ENCODE peak calls at places on chromosome 22, in six cellular contexts. J, Q, Z, U, V and S are unnamed samples.

GRCh38 chr22:33922268-33922667 is 2.0 kb upstream of the LARGE1 start:
- DNase-seq in U (peak; percentile 9), Z (no peak), V (no peak), Q (no peak), J (no peak), S (no peak)

GRCh38 chr22:20948989-20949388 is 18.1 kb upstream of the AIFM3 start:
- DNase-seq in Q (no peak), U (no peak), J (no peak), Z (no peak), V (no peak), S (no peak)

GRCh38 chr22:48581821-48582469 is 1245.7 kb downstream of the BRD1 start:
- DNase-seq in Q (no peak), Z (no peak), V (no peak), U (no peak), J (no peak), S (no peak)

GRCh38 chr22:45308624-45309421 is 911 bp upstream of the FAM118A start:
- DNase-seq in U (no peak), V (no peak), Q (no peak), Z (no peak), J (no peak), S (peak; percentile 56)

GRCh38 chr22:42160251-42160650 is 29.6 kb upstream of the CYP2D6 start:
- DNase-seq in J (no peak), V (no peak), U (no peak), Q (no peak), Z (no peak), S (no peak)

GRCh38 chr22:23383491-23384450 is 196.3 kb downstream of the IGLL1 start:
- DNase-seq in V (no peak), Z (no peak), J (no peak), Q (no peak), U (no peak), S (peak; percentile 25)

GRCh38 chr22:48751539-48752437 is 1075.9 kb downstream of the BRD1 start:
- DNase-seq in Z (no peak), U (no peak), V (no peak), J (no peak), Q (no peak), S (no peak)

GRCh38 chr22:49334976-49335375 is 492.7 kb downstream of the BRD1 start:
- DNase-seq in Z (no peak), Q (no peak), J (no peak), V (no peak), U (no peak), S (no peak)

GRCh38 chr22:43128928-43129424 is 14.2 kb downstream of the MCAT start:
- DNase-seq in V (no peak), Q (no peak), J (no peak), Z (peak; percentile 66), U (no peak), S (peak; percentile 66)

GRCh38 chr22:47136671-47137070 is 374.2 kb downstream of the TBC1D22A start:
- DNase-seq in V (no peak), Q (no peak), Z (no peak), U (no peak), J (no peak), S (no peak)

GRCh38 chr22:18144105-18144504 is 5.9 kb upstream of the USP18 start:
- DNase-seq in J (no peak), Q (no peak), U (no peak), Z (no peak), V (no peak), S (no peak)

GRCh38 chr22:42171417-42171816 is 40.8 kb upstream of the CYP2D6 start:
- DNase-seq in V (no peak), J (no peak), U (no peak), Q (no peak), Z (no peak), S (no peak)

GRCh38 chr22:26767351-26767970 is 110.1 kb downstream of the MIAT start:
- DNase-seq in Q (no peak), U (no peak), J (no peak), Z (no peak), V (no peak), S (no peak)

GRCh38 chr22:27885977-27886842 is 32.8 kb downstream of the PITPNB start:
- DNase-seq in J (peak; percentile 85), Q (peak; percentile 44), V (no peak), U (peak; percentile 35), Z (peak; percentile 33), S (peak; percentile 49)

GRCh38 chr22:20083891-20084546 is 4.0 kb downstream of the DGCR8 start:
- DNase-seq in V (no peak), Z (no peak), Q (no peak), J (no peak), U (no peak), S (no peak)

GRCh38 chr22:48894064-48894671 is 933.5 kb downstream of the BRD1 start:
- DNase-seq in Q (peak; percentile 5), Z (peak; percentile 37), J (no peak), V (no peak), U (no peak), S (peak; percentile 69)

GRCh38 chr22:39628563-39629080 is 58.1 kb downstream of the CACNA1I start:
- DNase-seq in U (no peak), V (no peak), J (no peak), Q (no peak), Z (no peak), S (no peak)

GRCh38 chr22:48750826-48751440 is 1076.7 kb downstream of the BRD1 start:
- DNase-seq in Z (no peak), V (no peak), Q (no peak), U (no peak), J (no peak), S (no peak)

GRCh38 chr22:50341977-50342650 is 1.0 kb upstream of the PPP6R2 start:
- DNase-seq in V (no peak), U (peak; percentile 83), Q (peak; percentile 35), Z (peak; percentile 58), J (peak; percentile 81), S (peak; percentile 87)

GRCh38 chr22:49957826-49958461 is 2.6 kb upstream of the PIM3 start:
- DNase-seq in Z (peak; percentile 30), J (no peak), U (no peak), V (no peak), Q (no peak), S (no peak)

GRCh38 chr22:20011123-20011992 is 5.3 kb downstream of the ARVCF start:
- DNase-seq in Q (no peak), J (no peak), Z (no peak), V (no peak), U (no peak), S (no peak)

GRCh38 chr22:27798526-27799333 is 2.8 kb downstream of the MN1 start:
- DNase-seq in U (no peak), Z (no peak), V (no peak), J (no peak), Q (no peak), S (no peak)

GRCh38 chr22:39230261-39231196 is 14.3 kb downstream of the PDGFB start:
- DNase-seq in U (peak; percentile 90), V (no peak), Q (no peak), Z (no peak), J (no peak), S (no peak)

GRCh38 chr22:32574957-32575893 is 100.6 kb downstream of the FBXO7 start:
- DNase-seq in V (no peak), Q (no peak), J (no peak), U (no peak), Z (no peak), S (no peak)

DNA sequence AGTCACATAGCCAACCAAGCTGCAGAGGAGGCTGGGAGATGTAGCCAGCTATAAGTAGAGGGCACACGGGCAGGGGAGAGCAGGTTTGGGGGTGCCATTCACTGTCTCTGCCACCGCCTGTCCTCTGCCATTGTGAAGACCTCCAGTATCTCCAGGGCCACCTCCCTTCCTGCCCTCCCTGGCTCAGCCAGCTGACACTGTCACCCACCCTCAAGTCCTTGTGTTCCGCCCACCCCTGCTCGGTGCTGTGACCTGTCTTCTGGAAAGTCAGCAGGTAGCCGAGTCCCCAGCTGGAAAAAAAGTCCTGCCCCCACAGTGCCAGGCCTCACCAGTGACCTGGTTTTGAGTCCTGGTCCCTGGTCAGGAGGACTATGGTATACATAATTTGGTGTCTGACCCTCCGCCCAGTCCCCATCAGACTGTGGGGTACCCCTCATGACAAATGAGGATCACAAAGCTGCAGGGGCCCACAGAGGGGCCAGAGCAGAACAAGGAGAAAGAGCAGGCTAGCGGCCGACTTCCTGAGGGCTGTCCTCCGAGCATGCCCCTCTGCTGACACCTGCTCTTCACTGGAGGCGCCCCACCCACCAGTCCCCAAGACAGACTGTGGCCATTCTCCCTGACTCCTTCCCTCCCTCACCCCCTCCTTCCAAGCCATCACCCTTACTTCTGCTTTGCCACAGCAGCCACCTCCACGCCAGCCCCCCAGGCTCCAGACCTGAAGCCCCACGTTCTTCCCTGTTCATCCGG is 7.1 kb upstream of the IL2RB start:
- DNase-seq in Q (no peak), J (no peak), Z (no peak), V (no peak), U (no peak), S (no peak)
- TF ChIP-seq CTCF in Q (no peak), J (no peak), Z (no peak), V (no peak), U (no peak), S (no peak)

GRCh38 chr22:31039393-31039792 is 41.7 kb upstream of the SMTN start:
- DNase-seq in J (no peak), Q (no peak), V (no peak), Z (no peak), U (peak; percentile 41), S (no peak)

GRCh38 chr22:31038686-31039085 is 42.4 kb upstream of the SMTN start:
- DNase-seq in Q (no peak), Z (no peak), J (no peak), U (no peak), V (no peak), S (no peak)

GRCh38 chr22:31040542-31041398 is 40.3 kb upstream of the SMTN start:
- DNase-seq in Z (no peak), V (no peak), J (no peak), U (no peak), Q (no peak), S (no peak)

GRCh38 chr22:31036671-31037550 is 44.2 kb upstream of the SMTN start:
- DNase-seq in V (no peak), U (no peak), Q (no peak), Z (no peak), J (no peak), S (peak; percentile 41)
- TF ChIP-seq MYC in V (no peak), U (no peak), Q (no peak), Z (no peak), J (no peak), S (no peak)

GRCh38 chr22:38067771-38068360 is 10.7 kb downstream of the PICK1 start:
- DNase-seq in Q (no peak), J (no peak), V (no peak), Z (no peak), U (no peak), S (peak; percentile 31)
- TF ChIP-seq CTCF in Q (no peak), J (no peak), V (no peak), Z (no peak), U (no peak), S (no peak)

GRCh38 chr22:41074061-41074460 is 18.3 kb upstream of the EP300 start:
- DNase-seq in Z (no peak), U (no peak), Q (no peak), V (no peak), J (no peak), S (no peak)

GRCh38 chr22:41076857-41077256 is 15.5 kb upstream of the EP300 start:
- DNase-seq in U (no peak), Z (no peak), V (no peak), Q (no peak), J (no peak), S (no peak)

GRCh38 chr22:41074941-41075710 is 17.3 kb upstream of the EP300 start:
- DNase-seq in Q (no peak), V (no peak), U (no peak), Z (no peak), J (no peak), S (no peak)

GRCh38 chr22:41075946-41076345 is 16.4 kb upstream of the EP300 start:
- DNase-seq in V (no peak), Z (no peak), Q (no peak), U (no peak), J (no peak), S (no peak)

GRCh38 chr22:41074466-41074865 is 17.9 kb upstream of the EP300 start:
- DNase-seq in J (no peak), U (no peak), V (no peak), Q (no peak), Z (no peak), S (no peak)
- TF ChIP-seq MYC in J (no peak), U (no peak), V (no peak), Q (no peak), Z (no peak), S (no peak)